ENCODE peak calls at places on chromosomes 2 and 18, in nine cellular contexts. A is pancreas, I is fibroblast of mammary gland, K is MM.1S, Y is upper lobe of right lung, H is A549, B is tibial nerve, S is heart right ventricle, E is cardiac fibroblast. N is an unnamed sample.

GRCh38 chr2:66853585-66853984 is 418.7 kb downstream of the MEIS1 start:
- DNase-seq in Y (no peak), H (no peak), S (no peak), K (no peak), E (peak; percentile 32), B (no peak), I (peak; percentile 73), A (no peak), N (no peak)

GRCh38 chr2:98164256-98164655 is 77.3 kb downstream of the VWA3B start:
- DNase-seq in B (no peak), K (no peak), Y (no peak), E (no peak), I (no peak), H (no peak), S (no peak), A (no peak), N (no peak)

GRCh38 chr18:63559567-63560491 is 17.7 kb downstream of the SERPINB12 start:
- DNase-seq in H (no peak), S (no peak), B (no peak), E (no peak), Y (no peak), I (no peak), A (no peak), K (no peak), N (no peak)

GRCh38 chr2:217981084-217981730 is 21.6 kb downstream of the TNS1 start:
- DNase-seq in I (no peak), A (no peak), H (no peak), S (no peak), B (no peak), Y (peak; percentile 69), E (no peak), K (no peak), N (no peak)

GRCh38 chr2:74373985-74374384 is 6.1 kb downstream of the DCTN1 start:
- DNase-seq in B (no peak), K (no peak), Y (no peak), I (no peak), A (no peak), H (no peak), S (no peak), E (no peak), N (no peak)

GRCh38 chr2:111986116-111986900 is 68.8 kb upstream of the TMEM87B start:
- DNase-seq in I (peak; percentile 28), S (no peak), Y (no peak), E (no peak), H (no peak), K (no peak), A (no peak), B (no peak), N (no peak)

GRCh38 chr18:34493099-34493544 is 217.0 kb upstream of the DTNA start:
- DNase-seq in I (peak; percentile 71), A (peak; percentile 94), S (peak; percentile 74), E (peak; percentile 74), H (no peak), Y (peak; percentile 84), K (peak; percentile 82), B (peak; percentile 43), N (peak; percentile 61)

GRCh38 chr18:4672152-4672551 is 217.0 kb upstream of the DLGAP1 start:
- DNase-seq in E (no peak), A (no peak), Y (no peak), H (no peak), K (no peak), I (no peak), B (no peak), S (no peak), N (no peak)

GRCh38 chr18:72444756-72445155 is 99.4 kb downstream of the CBLN2 start:
- DNase-seq in I (no peak), S (no peak), H (no peak), E (no peak), K (no peak), Y (no peak), A (no peak), B (no peak), N (no peak)

GRCh38 chr2:22536131-22536530 is 848.8 kb upstream of the KLHL29 start:
- DNase-seq in Y (no peak), A (no peak), I (peak; percentile 16), H (no peak), K (no peak), B (no peak), E (peak; percentile 7), S (no peak), N (no peak)

GRCh38 chr2:41414486-41415230 is 633.2 kb upstream of the PKDCC start:
- DNase-seq in E (peak; percentile 63), H (peak; percentile 3), A (no peak), K (peak; percentile 63), S (no peak), Y (no peak), B (peak; percentile 10), I (peak; percentile 48), N (peak; percentile 50)

GRCh38 chr18:72830109-72830508 is 37.7 kb downstream of the NETO1 start:
- DNase-seq in E (no peak), B (no peak), Y (no peak), K (peak; percentile 18), I (no peak), S (peak; percentile 56), A (no peak), H (no peak), N (no peak)

GRCh38 chr2:235616846-235617245 is 123.0 kb downstream of the AGAP1 start:
- DNase-seq in K (no peak), A (no peak), I (peak; percentile 70), B (peak; percentile 60), S (no peak), H (no peak), E (peak; percentile 81), Y (no peak), N (peak; percentile 83)

GRCh38 chr2:104845552-104845931 is 8.4 kb upstream of the POU3F3 start:
- DNase-seq in I (no peak), B (no peak), K (no peak), A (no peak), H (no peak), E (no peak), S (no peak), Y (no peak), N (no peak)

GRCh38 chr2:15471606-15472005 is 89.5 kb downstream of the NBAS start:
- DNase-seq in H (no peak), B (no peak), I (no peak), K (no peak), E (no peak), A (no peak), Y (no peak), S (no peak), N (no peak)

GRCh38 chr18:71038196-71038595 is 749.4 kb downstream of the SOCS6 start:
- DNase-seq in H (no peak), E (no peak), B (no peak), A (no peak), Y (no peak), S (no peak), K (no peak), I (no peak), N (peak; percentile 26)
- H3K4me3 ChIP-seq in H (no peak overlapping the region), E (no peak overlapping the region), B (no peak overlapping the region), A (no peak overlapping the region), Y (no peak overlapping the region), S (no peak overlapping the region), K (no peak overlapping the region), I (no peak overlapping the region), N (no peak overlapping the region)

DNA sequence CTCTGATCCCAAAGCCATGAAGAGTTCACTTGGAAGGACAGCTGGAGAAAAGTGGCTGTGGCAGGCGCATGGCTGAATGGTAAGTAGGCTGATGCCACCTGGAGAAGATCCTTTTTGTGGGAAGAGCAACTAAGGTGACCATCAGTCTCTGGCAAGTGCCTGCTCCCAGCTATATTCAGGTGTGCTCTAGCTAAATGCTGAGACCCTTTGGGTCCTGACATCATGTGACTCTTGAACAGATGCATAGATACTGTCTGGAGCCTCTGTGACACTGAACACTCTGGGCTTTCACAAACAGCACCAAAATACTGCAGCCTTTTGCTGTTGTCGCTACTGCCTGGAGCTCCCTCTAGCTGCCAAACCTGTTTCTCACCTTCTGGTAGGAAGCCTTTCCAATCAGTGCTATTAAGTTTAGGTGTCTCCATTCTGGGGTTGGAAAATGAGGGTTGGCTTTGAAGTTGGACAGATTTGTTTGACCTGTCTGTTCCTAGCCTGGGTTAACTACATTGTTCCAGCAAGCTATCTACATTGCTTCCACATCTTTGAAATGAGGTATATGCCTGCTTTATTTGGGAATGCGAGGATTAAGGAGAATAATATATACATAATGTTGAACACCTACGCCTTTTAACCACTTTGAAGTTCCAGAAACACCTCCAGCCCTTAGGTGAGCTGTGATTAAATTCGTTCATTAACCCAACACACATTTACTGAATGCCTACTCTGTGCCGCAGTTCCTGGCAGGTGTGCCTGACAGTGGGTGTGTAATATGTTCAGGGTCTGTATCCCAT is 3.1 kb downstream of the EGR4 start:
- DNase-seq in B (no peak), Y (no peak), A (no peak), H (peak; percentile 60), E (peak; percentile 48), K (peak; percentile 56), S (no peak), I (peak; percentile 46), N (peak; percentile 14)
- TF ChIP-seq CTCF in B (peak; percentile 7), Y (peak; percentile 40), A (peak; percentile 28), H (peak; percentile 66), E (peak; percentile 74), K (peak; percentile 75), S (peak; percentile 33), I (peak; percentile 74), N (peak; percentile 62)

GRCh38 chr2:229865033-229865432 is 56.8 kb downstream of the TRIP12 start:
- DNase-seq in B (no peak), S (no peak), H (no peak), Y (no peak), E (no peak), K (no peak), A (no peak), I (no peak), N (no peak)
- H3K4me3 ChIP-seq in B (no peak overlapping the region), S (no peak overlapping the region), H (no peak overlapping the region), Y (no peak overlapping the region), E (no peak overlapping the region), K (no peak overlapping the region), A (no peak overlapping the region), I (no peak overlapping the region), N (no peak overlapping the region)

GRCh38 chr2:47456851-47457250 is 53.9 kb downstream of the MSH2 start:
- DNase-seq in A (no peak), E (no peak), Y (no peak), S (no peak), H (no peak), B (no peak), I (no peak), K (no peak), N (no peak)
- TF ChIP-seq CTCF in A (no peak), E (no peak), Y (no peak), S (no peak), H (no peak), B (no peak), I (no peak), K (no peak), N (no peak)

GRCh38 chr2:38528008-38528442 is 74.7 kb downstream of the HNRNPLL start:
- DNase-seq in E (peak; percentile 74), Y (peak; percentile 66), S (peak; percentile 40), K (no peak), B (peak; percentile 30), H (peak; percentile 68), I (peak; percentile 81), A (no peak), N (peak; percentile 58)
- H3K4me3 ChIP-seq in E (peak overlapping the region; percentile 31), Y (peak overlapping the region; percentile 42), S (peak overlapping the region; percentile 39), K (no peak overlapping the region), B (peak overlapping the region; percentile 2), H (peak overlapping the region; percentile 45), I (peak overlapping the region; percentile 47), A (peak overlapping the region; percentile 11), N (peak overlapping the region; percentile 66)